ENCODE peak calls at places on chromosomes 3 and 15, in nine cellular contexts. One of them, this sample, is unnamed.

GRCh38 chr3:102712896-102713295 is 278.1 kb downstream of the ZPLD1 start:
- DNase-seq in upper lobe of right lung: no peak
- DNase-seq in body of pancreas: no peak
- DNase-seq in heart left ventricle: no peak
- DNase-seq in A549: no peak
- DNase-seq in aorta: no peak
- DNase-seq in foreskin fibroblast: no peak
- DNase-seq in RWPE2: no peak
- DNase-seq in OCI-LY7: no peak
- DNase-seq in this sample: no peak

GRCh38 chr3:59300727-59301134 is 250.9 kb upstream of the CFAP20DC start:
- DNase-seq in upper lobe of right lung: no peak
- DNase-seq in body of pancreas: no peak
- DNase-seq in heart left ventricle: no peak
- DNase-seq in A549: no peak
- DNase-seq in aorta: no peak
- DNase-seq in foreskin fibroblast: no peak
- DNase-seq in RWPE2: no peak
- DNase-seq in OCI-LY7: no peak
- DNase-seq in this sample: no peak

GRCh38 chr3:145904138-145904537 is 256.8 kb downstream of the PLOD2 start:
- DNase-seq in upper lobe of right lung: no peak
- DNase-seq in body of pancreas: no peak
- DNase-seq in heart left ventricle: no peak
- DNase-seq in A549: no peak
- DNase-seq in aorta: peak; percentile 57
- DNase-seq in foreskin fibroblast: no peak
- DNase-seq in RWPE2: no peak
- DNase-seq in OCI-LY7: no peak
- DNase-seq in this sample: no peak

GRCh38 chr3:112900088-112900487 is 53.4 kb upstream of the CD200R1L start:
- DNase-seq in upper lobe of right lung: no peak
- DNase-seq in body of pancreas: no peak
- DNase-seq in heart left ventricle: no peak
- DNase-seq in A549: no peak
- DNase-seq in aorta: no peak
- DNase-seq in foreskin fibroblast: no peak
- DNase-seq in RWPE2: no peak
- DNase-seq in OCI-LY7: no peak
- DNase-seq in this sample: no peak

GRCh38 chr3:55405436-55405835 is 81.7 kb downstream of the WNT5A start:
- DNase-seq in upper lobe of right lung: no peak
- DNase-seq in body of pancreas: no peak
- DNase-seq in heart left ventricle: no peak
- DNase-seq in A549: no peak
- DNase-seq in aorta: no peak
- DNase-seq in foreskin fibroblast: no peak
- DNase-seq in RWPE2: no peak
- DNase-seq in OCI-LY7: peak; percentile 49
- DNase-seq in this sample: no peak

GRCh38 chr15:73908030-73908821 is 18.0 kb upstream of the LOXL1 start:
- DNase-seq in upper lobe of right lung: peak; percentile 89
- DNase-seq in body of pancreas: peak; percentile 91
- DNase-seq in heart left ventricle: peak; percentile 89
- DNase-seq in A549: peak; percentile 54
- DNase-seq in aorta: peak; percentile 96
- DNase-seq in foreskin fibroblast: peak; percentile 55
- DNase-seq in RWPE2: no peak
- DNase-seq in OCI-LY7: peak; percentile 60
- DNase-seq in this sample: peak; percentile 83

GRCh38 chr3:187040637-187041361 is 98.5 kb downstream of the RPL39L start:
- DNase-seq in upper lobe of right lung: no peak
- DNase-seq in body of pancreas: no peak
- DNase-seq in heart left ventricle: no peak
- DNase-seq in A549: no peak
- DNase-seq in aorta: no peak
- DNase-seq in foreskin fibroblast: peak; percentile 49
- DNase-seq in RWPE2: no peak
- DNase-seq in OCI-LY7: no peak
- DNase-seq in this sample: no peak

GRCh38 chr3:9947025-9947995 is 4.9 kb downstream of the PRRT3 start:
- DNase-seq in upper lobe of right lung: peak; percentile 90
- DNase-seq in body of pancreas: peak; percentile 88
- DNase-seq in heart left ventricle: peak; percentile 84
- DNase-seq in A549: peak; percentile 87
- DNase-seq in aorta: peak; percentile 91
- DNase-seq in foreskin fibroblast: peak; percentile 83
- DNase-seq in RWPE2: peak; percentile 78
- DNase-seq in OCI-LY7: no peak
- DNase-seq in this sample: peak; percentile 86

GRCh38 chr3:192408721-192409151 is 318.6 kb downstream of the FGF12 start:
- DNase-seq in upper lobe of right lung: no peak
- DNase-seq in body of pancreas: no peak
- DNase-seq in heart left ventricle: no peak
- DNase-seq in A549: peak; percentile 21
- DNase-seq in aorta: no peak
- DNase-seq in foreskin fibroblast: no peak
- DNase-seq in RWPE2: no peak
- DNase-seq in OCI-LY7: no peak
- DNase-seq in this sample: peak; percentile 4

GRCh38 chr3:123296836-123297626 is 95.3 kb downstream of the SEC22A start:
- DNase-seq in upper lobe of right lung: peak; percentile 52
- DNase-seq in body of pancreas: no peak
- DNase-seq in heart left ventricle: peak; percentile 46
- DNase-seq in A549: no peak
- DNase-seq in aorta: peak; percentile 51
- DNase-seq in foreskin fibroblast: no peak
- DNase-seq in RWPE2: no peak
- DNase-seq in OCI-LY7: no peak
- DNase-seq in this sample: no peak

GRCh38 chr3:171806200-171807128 is 3.8 kb downstream of the PLD1 start:
- DNase-seq in upper lobe of right lung: no peak
- DNase-seq in body of pancreas: no peak
- DNase-seq in heart left ventricle: no peak
- DNase-seq in A549: peak; percentile 36
- DNase-seq in aorta: no peak
- DNase-seq in foreskin fibroblast: peak; percentile 65
- DNase-seq in RWPE2: no peak
- DNase-seq in OCI-LY7: no peak
- DNase-seq in this sample: no peak

GRCh38 chr3:194598771-194599557 is 34.3 kb downstream of the TMEM44 start:
- DNase-seq in upper lobe of right lung: no peak
- DNase-seq in body of pancreas: no peak
- DNase-seq in heart left ventricle: no peak
- DNase-seq in A549: peak; percentile 91
- DNase-seq in aorta: no peak
- DNase-seq in foreskin fibroblast: no peak
- DNase-seq in RWPE2: no peak
- DNase-seq in OCI-LY7: no peak
- DNase-seq in this sample: no peak

GRCh38 chr15:69797051-69797595 is 300.6 kb downstream of the TLE3 start:
- DNase-seq in upper lobe of right lung: no peak
- DNase-seq in body of pancreas: no peak
- DNase-seq in heart left ventricle: no peak
- DNase-seq in A549: no peak
- DNase-seq in aorta: peak; percentile 42
- DNase-seq in foreskin fibroblast: no peak
- DNase-seq in RWPE2: no peak
- DNase-seq in OCI-LY7: no peak
- DNase-seq in this sample: no peak

GRCh38 chr3:65938147-65938546 is 100.6 kb downstream of the MAGI1 start:
- DNase-seq in upper lobe of right lung: no peak
- DNase-seq in body of pancreas: no peak
- DNase-seq in heart left ventricle: no peak
- DNase-seq in A549: no peak
- DNase-seq in aorta: no peak
- DNase-seq in foreskin fibroblast: no peak
- DNase-seq in RWPE2: no peak
- DNase-seq in OCI-LY7: no peak
- DNase-seq in this sample: no peak

GRCh38 chr15:65254237-65254820 is 32.4 kb downstream of the PARP16 start:
- DNase-seq in upper lobe of right lung: no peak
- DNase-seq in body of pancreas: no peak
- DNase-seq in heart left ventricle: no peak
- DNase-seq in A549: no peak
- DNase-seq in aorta: no peak
- DNase-seq in foreskin fibroblast: no peak
- DNase-seq in RWPE2: no peak
- DNase-seq in OCI-LY7: no peak
- DNase-seq in this sample: no peak

GRCh38 chr3:15606434-15606891 is 4.9 kb downstream of the BTD start:
- DNase-seq in upper lobe of right lung: no peak
- DNase-seq in body of pancreas: peak; percentile 31
- DNase-seq in heart left ventricle: no peak
- DNase-seq in A549: no peak
- DNase-seq in aorta: no peak
- DNase-seq in foreskin fibroblast: no peak
- DNase-seq in RWPE2: no peak
- DNase-seq in OCI-LY7: no peak
- DNase-seq in this sample: peak; percentile 57

GRCh38 chr3:178646205-178646604 is 110.0 kb downstream of the KCNMB2 start:
- DNase-seq in upper lobe of right lung: no peak
- DNase-seq in body of pancreas: no peak
- DNase-seq in heart left ventricle: no peak
- DNase-seq in A549: no peak
- DNase-seq in aorta: no peak
- DNase-seq in foreskin fibroblast: no peak
- DNase-seq in RWPE2: no peak
- DNase-seq in OCI-LY7: no peak
- DNase-seq in this sample: no peak

GRCh38 chr3:57980416-57980815 is 27.8 kb upstream of the FLNB start:
- DNase-seq in upper lobe of right lung: no peak
- DNase-seq in body of pancreas: no peak
- DNase-seq in heart left ventricle: no peak
- DNase-seq in A549: no peak
- DNase-seq in aorta: no peak
- DNase-seq in foreskin fibroblast: no peak
- DNase-seq in RWPE2: no peak
- DNase-seq in OCI-LY7: no peak
- DNase-seq in this sample: peak; percentile 61

GRCh38 chr3:131503328-131503650 is 518 bp upstream of the MRPL3 start:
- DNase-seq in upper lobe of right lung: no peak
- DNase-seq in body of pancreas: no peak
- DNase-seq in heart left ventricle: no peak
- DNase-seq in A549: no peak
- DNase-seq in aorta: no peak
- DNase-seq in foreskin fibroblast: peak; percentile 56
- DNase-seq in RWPE2: no peak
- DNase-seq in OCI-LY7: peak; percentile 3
- DNase-seq in this sample: no peak

GRCh38 chr15:80404057-80404718 is at the start of gene ARNT2:
- DNase-seq in upper lobe of right lung: peak; percentile 69
- DNase-seq in body of pancreas: peak; percentile 48
- DNase-seq in heart left ventricle: peak; percentile 61
- DNase-seq in A549: peak; percentile 56
- DNase-seq in aorta: peak; percentile 80
- DNase-seq in foreskin fibroblast: peak; percentile 3
- DNase-seq in RWPE2: no peak
- DNase-seq in OCI-LY7: no peak
- DNase-seq in this sample: peak; percentile 43
- H3K4me3 ChIP-seq in upper lobe of right lung: peak within 1 kb of the TSS; percentile 50
- H3K4me3 ChIP-seq in body of pancreas: peak within 1 kb of the TSS; percentile 22
- H3K4me3 ChIP-seq in heart left ventricle: peak within 1 kb of the TSS; percentile 60
- H3K4me3 ChIP-seq in A549: peak within 1 kb of the TSS; percentile 79
- H3K4me3 ChIP-seq in aorta: peak within 1 kb of the TSS; percentile 95
- H3K4me3 ChIP-seq in foreskin fibroblast: peak within 1 kb of the TSS; percentile 63
- H3K4me3 ChIP-seq in RWPE2: peak within 1 kb of the TSS; percentile 40
- H3K4me3 ChIP-seq in OCI-LY7: no peak within 1 kb of the TSS
- H3K4me3 ChIP-seq in this sample: peak within 1 kb of the TSS; percentile 39

GRCh38 chr15:41584636-41585139 is 25.7 kb downstream of the TYRO3 start:
- DNase-seq in upper lobe of right lung: no peak
- DNase-seq in body of pancreas: no peak
- DNase-seq in heart left ventricle: no peak
- DNase-seq in A549: no peak
- DNase-seq in aorta: no peak
- DNase-seq in foreskin fibroblast: no peak
- DNase-seq in RWPE2: no peak
- DNase-seq in OCI-LY7: no peak
- DNase-seq in this sample: no peak
- H3K4me3 ChIP-seq in upper lobe of right lung: peak overlapping the region; percentile 51
- H3K4me3 ChIP-seq in body of pancreas: no peak overlapping the region
- H3K4me3 ChIP-seq in heart left ventricle: peak overlapping the region; percentile 64
- H3K4me3 ChIP-seq in A549: no peak overlapping the region
- H3K4me3 ChIP-seq in aorta: no peak overlapping the region
- H3K4me3 ChIP-seq in foreskin fibroblast: peak overlapping the region; percentile 23
- H3K4me3 ChIP-seq in RWPE2: no peak overlapping the region
- H3K4me3 ChIP-seq in OCI-LY7: no peak overlapping the region
- H3K4me3 ChIP-seq in this sample: no peak overlapping the region

DNA sequence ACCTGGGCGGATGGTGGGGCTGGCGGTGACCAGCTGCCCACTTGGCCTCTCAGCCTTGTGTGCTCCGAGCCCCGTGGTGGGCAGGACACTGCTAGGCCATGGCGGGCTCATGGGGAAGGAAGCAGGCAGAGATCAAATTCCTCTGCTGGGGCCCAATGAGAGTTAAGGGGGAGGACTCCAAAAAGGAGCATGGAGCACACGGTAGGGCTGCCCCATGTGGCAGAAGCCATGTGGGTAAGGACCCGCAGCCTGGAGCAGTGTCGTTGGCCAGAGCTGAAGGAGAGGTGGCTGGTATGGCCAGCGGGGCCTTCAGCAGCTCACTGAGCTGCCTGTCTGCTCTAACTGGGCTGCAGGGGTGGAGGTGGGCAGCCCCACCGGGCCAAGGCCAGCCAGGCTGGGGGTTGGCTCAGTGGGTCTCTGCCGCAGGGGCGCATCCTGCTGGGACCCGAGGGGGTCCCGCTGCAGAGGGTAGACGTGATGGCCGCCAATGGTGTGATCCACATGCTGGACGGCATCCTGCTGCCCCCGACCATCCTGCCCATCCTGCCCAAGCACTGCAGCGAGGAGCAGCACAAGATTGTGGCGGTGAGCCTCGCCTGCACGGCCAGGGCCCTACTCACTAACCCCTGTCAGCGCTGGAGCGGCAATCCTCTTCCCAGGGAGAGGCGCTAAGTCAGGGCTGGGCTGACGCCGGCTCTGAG is 11.3 kb downstream of the STAB1 start:
- DNase-seq in upper lobe of right lung: no peak
- DNase-seq in body of pancreas: no peak
- DNase-seq in heart left ventricle: no peak
- DNase-seq in A549: no peak
- DNase-seq in aorta: no peak
- DNase-seq in foreskin fibroblast: no peak
- DNase-seq in RWPE2: no peak
- DNase-seq in OCI-LY7: no peak
- DNase-seq in this sample: no peak
- H3K4me3 ChIP-seq in upper lobe of right lung: no peak overlapping the region
- H3K4me3 ChIP-seq in body of pancreas: no peak overlapping the region
- H3K4me3 ChIP-seq in heart left ventricle: no peak overlapping the region
- H3K4me3 ChIP-seq in A549: no peak overlapping the region
- H3K4me3 ChIP-seq in aorta: no peak overlapping the region
- H3K4me3 ChIP-seq in foreskin fibroblast: no peak overlapping the region
- H3K4me3 ChIP-seq in RWPE2: no peak overlapping the region
- H3K4me3 ChIP-seq in OCI-LY7: no peak overlapping the region
- H3K4me3 ChIP-seq in this sample: no peak overlapping the region

DNA sequence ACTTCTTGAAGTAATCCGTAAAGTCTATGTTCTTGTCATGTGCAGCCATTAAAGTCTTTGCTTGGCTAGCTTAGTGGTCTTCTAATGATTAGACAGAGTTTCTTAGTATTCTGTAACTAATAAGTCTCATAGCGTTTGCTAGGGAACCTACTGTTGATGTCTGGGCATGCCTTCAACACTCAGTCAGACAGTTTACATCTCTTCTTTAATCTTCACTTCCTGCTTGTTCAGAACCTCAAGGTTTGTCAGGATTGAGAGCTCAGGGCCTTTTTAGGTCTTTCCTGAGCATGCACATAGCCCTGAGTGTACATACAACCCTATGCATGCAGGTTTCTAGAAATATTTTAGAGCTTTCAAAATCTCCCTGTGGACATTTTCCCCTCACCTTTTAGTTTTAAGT is 426.3 kb downstream of the AGBL1 start:
- DNase-seq in upper lobe of right lung: no peak
- DNase-seq in body of pancreas: no peak
- DNase-seq in heart left ventricle: no peak
- DNase-seq in A549: no peak
- DNase-seq in aorta: no peak
- DNase-seq in foreskin fibroblast: no peak
- DNase-seq in RWPE2: no peak
- DNase-seq in OCI-LY7: no peak
- DNase-seq in this sample: no peak
- H3K4me3 ChIP-seq in upper lobe of right lung: no peak overlapping the region
- H3K4me3 ChIP-seq in body of pancreas: no peak overlapping the region
- H3K4me3 ChIP-seq in heart left ventricle: no peak overlapping the region
- H3K4me3 ChIP-seq in A549: no peak overlapping the region
- H3K4me3 ChIP-seq in aorta: no peak overlapping the region
- H3K4me3 ChIP-seq in foreskin fibroblast: no peak overlapping the region
- H3K4me3 ChIP-seq in RWPE2: no peak overlapping the region
- H3K4me3 ChIP-seq in OCI-LY7: no peak overlapping the region
- H3K4me3 ChIP-seq in this sample: no peak overlapping the region